ENCODE peak calls at places on chromosomes 13 and 19, in six cellular contexts. One of them, this sample, is unnamed.

GRCh38 chr19:2462635-2463421 is 6.1 kb upstream of the LMNB2 start:
- DNase-seq in ureter: peak
- DNase-seq in KBM-7: no peak
- DNase-seq in NCI-H1436 treated with DMSO at 0.1 percent for 48 hours: no peak
- DNase-seq in NCI-H1417 treated with DMSO at 0.1 percent for 48 hours: no peak
- DNase-seq in T follicular helper cell: no peak
- DNase-seq in this sample: peak

GRCh38 chr19:5046339-5047039 is 77.6 kb downstream of the KDM4B start:
- DNase-seq in KBM-7: no peak
- DNase-seq in NCI-H1436 treated with DMSO at 0.1 percent for 48 hours: peak
- DNase-seq in T follicular helper cell: no peak
- DNase-seq in ureter: no peak
- DNase-seq in NCI-H1417 treated with DMSO at 0.1 percent for 48 hours: peak
- DNase-seq in this sample: no peak

GRCh38 chr19:33062902-33063301 is 1.8 kb downstream of the RHPN2 start:
- DNase-seq in T follicular helper cell: no peak
- DNase-seq in NCI-H1417 treated with DMSO at 0.1 percent for 48 hours: no peak
- DNase-seq in KBM-7: no peak
- DNase-seq in NCI-H1436 treated with DMSO at 0.1 percent for 48 hours: no peak
- DNase-seq in ureter: no peak
- DNase-seq in this sample: no peak

GRCh38 chr19:4717191-4717965 is 6.3 kb downstream of the DPP9 start:
- DNase-seq in T follicular helper cell: no peak
- DNase-seq in NCI-H1417 treated with DMSO at 0.1 percent for 48 hours: no peak
- DNase-seq in NCI-H1436 treated with DMSO at 0.1 percent for 48 hours: no peak
- DNase-seq in KBM-7: no peak
- DNase-seq in ureter: no peak
- DNase-seq in this sample: no peak

GRCh38 chr13:95233026-95233635 is 68.1 kb downstream of the ABCC4 start:
- DNase-seq in NCI-H1417 treated with DMSO at 0.1 percent for 48 hours: peak
- DNase-seq in T follicular helper cell: no peak
- DNase-seq in ureter: no peak
- DNase-seq in KBM-7: no peak
- DNase-seq in NCI-H1436 treated with DMSO at 0.1 percent for 48 hours: no peak
- DNase-seq in this sample: no peak

GRCh38 chr19:32876919-32877285 is 7.3 kb upstream of the SLC7A9 start:
- DNase-seq in T follicular helper cell: no peak
- DNase-seq in NCI-H1417 treated with DMSO at 0.1 percent for 48 hours: no peak
- DNase-seq in KBM-7: no peak
- DNase-seq in ureter: peak
- DNase-seq in NCI-H1436 treated with DMSO at 0.1 percent for 48 hours: no peak
- DNase-seq in this sample: no peak

GRCh38 chr19:16944626-16945363 is 56.0 kb downstream of the F2RL3 start:
- DNase-seq in KBM-7: no peak
- DNase-seq in NCI-H1417 treated with DMSO at 0.1 percent for 48 hours: no peak
- DNase-seq in ureter: no peak
- DNase-seq in NCI-H1436 treated with DMSO at 0.1 percent for 48 hours: no peak
- DNase-seq in T follicular helper cell: no peak
- DNase-seq in this sample: no peak

GRCh38 chr13:44401577-44401976 is 28.0 kb downstream of the SERP2 start:
- DNase-seq in NCI-H1417 treated with DMSO at 0.1 percent for 48 hours: no peak
- DNase-seq in T follicular helper cell: no peak
- DNase-seq in NCI-H1436 treated with DMSO at 0.1 percent for 48 hours: no peak
- DNase-seq in KBM-7: no peak
- DNase-seq in ureter: no peak
- DNase-seq in this sample: no peak

GRCh38 chr19:11269408-11269807 is 7.1 kb upstream of the DOCK6 start:
- DNase-seq in ureter: no peak
- DNase-seq in NCI-H1417 treated with DMSO at 0.1 percent for 48 hours: no peak
- DNase-seq in NCI-H1436 treated with DMSO at 0.1 percent for 48 hours: no peak
- DNase-seq in KBM-7: peak
- DNase-seq in T follicular helper cell: no peak
- DNase-seq in this sample: no peak

GRCh38 chr13:67075239-67075638 is 154.9 kb downstream of the PCDH9 start:
- DNase-seq in T follicular helper cell: no peak
- DNase-seq in KBM-7: no peak
- DNase-seq in ureter: no peak
- DNase-seq in NCI-H1436 treated with DMSO at 0.1 percent for 48 hours: no peak
- DNase-seq in NCI-H1417 treated with DMSO at 0.1 percent for 48 hours: no peak
- DNase-seq in this sample: no peak

GRCh38 chr13:113448885-113449692 is 4.2 kb downstream of the ADPRHL1 start:
- DNase-seq in NCI-H1436 treated with DMSO at 0.1 percent for 48 hours: peak
- DNase-seq in ureter: peak
- DNase-seq in NCI-H1417 treated with DMSO at 0.1 percent for 48 hours: peak
- DNase-seq in T follicular helper cell: peak
- DNase-seq in KBM-7: peak
- DNase-seq in this sample: no peak

GRCh38 chr19:49861127-49861526 is 6.2 kb downstream of the PNKP start:
- DNase-seq in ureter: peak
- DNase-seq in T follicular helper cell: no peak
- DNase-seq in NCI-H1417 treated with DMSO at 0.1 percent for 48 hours: no peak
- DNase-seq in KBM-7: no peak
- DNase-seq in NCI-H1436 treated with DMSO at 0.1 percent for 48 hours: no peak
- DNase-seq in this sample: no peak

GRCh38 chr13:66586489-66586888 is 643.6 kb downstream of the PCDH9 start:
- DNase-seq in ureter: no peak
- DNase-seq in T follicular helper cell: no peak
- DNase-seq in NCI-H1417 treated with DMSO at 0.1 percent for 48 hours: no peak
- DNase-seq in KBM-7: no peak
- DNase-seq in NCI-H1436 treated with DMSO at 0.1 percent for 48 hours: no peak
- DNase-seq in this sample: no peak

GRCh38 chr13:63731896-63732295 is 2316.2 kb upstream of the PCDH20 start:
- DNase-seq in ureter: no peak
- DNase-seq in NCI-H1436 treated with DMSO at 0.1 percent for 48 hours: no peak
- DNase-seq in KBM-7: no peak
- DNase-seq in T follicular helper cell: no peak
- DNase-seq in NCI-H1417 treated with DMSO at 0.1 percent for 48 hours: no peak
- DNase-seq in this sample: no peak

GRCh38 chr13:76872686-76873085 is 13.5 kb downstream of the KCTD12 start:
- DNase-seq in NCI-H1436 treated with DMSO at 0.1 percent for 48 hours: no peak
- DNase-seq in KBM-7: no peak
- DNase-seq in T follicular helper cell: no peak
- DNase-seq in ureter: no peak
- DNase-seq in NCI-H1417 treated with DMSO at 0.1 percent for 48 hours: no peak
- DNase-seq in this sample: no peak

GRCh38 chr19:55373993-55374757 is 2.5 kb upstream of the TMEM190 start:
- DNase-seq in T follicular helper cell: no peak
- DNase-seq in KBM-7: no peak
- DNase-seq in NCI-H1417 treated with DMSO at 0.1 percent for 48 hours: no peak
- DNase-seq in ureter: no peak
- DNase-seq in NCI-H1436 treated with DMSO at 0.1 percent for 48 hours: no peak
- DNase-seq in this sample: no peak

GRCh38 chr19:14440049-14440448 is 6.9 kb downstream of the PKN1 start:
- DNase-seq in T follicular helper cell: peak
- DNase-seq in NCI-H1417 treated with DMSO at 0.1 percent for 48 hours: no peak
- DNase-seq in KBM-7: peak
- DNase-seq in ureter: peak
- DNase-seq in NCI-H1436 treated with DMSO at 0.1 percent for 48 hours: no peak
- DNase-seq in this sample: no peak

GRCh38 chr13:51769455-51770127 is 34.4 kb downstream of the DHRS12 start:
- DNase-seq in ureter: peak
- DNase-seq in KBM-7: no peak
- DNase-seq in T follicular helper cell: no peak
- DNase-seq in NCI-H1417 treated with DMSO at 0.1 percent for 48 hours: no peak
- DNase-seq in NCI-H1436 treated with DMSO at 0.1 percent for 48 hours: no peak
- DNase-seq in this sample: peak

GRCh38 chr13:91567485-91568207 is 169.2 kb downstream of the GPC5 start:
- DNase-seq in T follicular helper cell: no peak
- DNase-seq in KBM-7: no peak
- DNase-seq in NCI-H1436 treated with DMSO at 0.1 percent for 48 hours: no peak
- DNase-seq in ureter: no peak
- DNase-seq in NCI-H1417 treated with DMSO at 0.1 percent for 48 hours: no peak
- DNase-seq in this sample: no peak

GRCh38 chr13:36795463-36795862 is 23.6 kb upstream of the RFXAP start:
- DNase-seq in NCI-H1417 treated with DMSO at 0.1 percent for 48 hours: no peak
- DNase-seq in NCI-H1436 treated with DMSO at 0.1 percent for 48 hours: no peak
- DNase-seq in T follicular helper cell: no peak
- DNase-seq in ureter: no peak
- DNase-seq in KBM-7: no peak
- DNase-seq in this sample: no peak

GRCh38 chr19:51777570-51778460 is 16.8 kb downstream of the FPR2 start:
- DNase-seq in ureter: peak
- DNase-seq in NCI-H1436 treated with DMSO at 0.1 percent for 48 hours: peak
- DNase-seq in NCI-H1417 treated with DMSO at 0.1 percent for 48 hours: no peak
- DNase-seq in KBM-7: peak
- DNase-seq in T follicular helper cell: peak
- DNase-seq in this sample: no peak

GRCh38 chr19:50173144-50173543 is 10.1 kb upstream of the IZUMO2 start:
- DNase-seq in NCI-H1436 treated with DMSO at 0.1 percent for 48 hours: no peak
- DNase-seq in T follicular helper cell: no peak
- DNase-seq in KBM-7: peak
- DNase-seq in NCI-H1417 treated with DMSO at 0.1 percent for 48 hours: no peak
- DNase-seq in ureter: peak
- DNase-seq in this sample: no peak

GRCh38 chr19:42206871-42207755 is 10.4 kb downstream of the DEDD2 start:
- DNase-seq in ureter: no peak
- DNase-seq in NCI-H1417 treated with DMSO at 0.1 percent for 48 hours: no peak
- DNase-seq in T follicular helper cell: no peak
- DNase-seq in KBM-7: no peak
- DNase-seq in NCI-H1436 treated with DMSO at 0.1 percent for 48 hours: no peak
- DNase-seq in this sample: no peak

GRCh38 chr19:54188224-54188871 is 1.0 kb downstream of the MBOAT7 start:
- DNase-seq in NCI-H1436 treated with DMSO at 0.1 percent for 48 hours: no peak
- DNase-seq in ureter: no peak
- DNase-seq in T follicular helper cell: peak
- DNase-seq in KBM-7: peak
- DNase-seq in NCI-H1417 treated with DMSO at 0.1 percent for 48 hours: no peak
- DNase-seq in this sample: no peak

GRCh38 chr13:34031629-34032028 is 213.7 kb downstream of the RFC3 start:
- DNase-seq in NCI-H1436 treated with DMSO at 0.1 percent for 48 hours: no peak
- DNase-seq in KBM-7: no peak
- DNase-seq in NCI-H1417 treated with DMSO at 0.1 percent for 48 hours: no peak
- DNase-seq in T follicular helper cell: no peak
- DNase-seq in ureter: no peak
- DNase-seq in this sample: no peak

GRCh38 chr19:364496-365287 is 20.1 kb upstream of the MIER2 start:
- DNase-seq in NCI-H1417 treated with DMSO at 0.1 percent for 48 hours: no peak
- DNase-seq in T follicular helper cell: no peak
- DNase-seq in ureter: no peak
- DNase-seq in NCI-H1436 treated with DMSO at 0.1 percent for 48 hours: no peak
- DNase-seq in KBM-7: no peak
- DNase-seq in this sample: no peak

GRCh38 chr19:46579286-46579944 is 21.7 kb upstream of the CALM3 start:
- DNase-seq in ureter: no peak
- DNase-seq in KBM-7: peak
- DNase-seq in T follicular helper cell: no peak
- DNase-seq in NCI-H1436 treated with DMSO at 0.1 percent for 48 hours: no peak
- DNase-seq in NCI-H1417 treated with DMSO at 0.1 percent for 48 hours: no peak
- DNase-seq in this sample: no peak

GRCh38 chr13:107450931-107451330 is 764.4 kb downstream of the LIG4 start:
- DNase-seq in NCI-H1436 treated with DMSO at 0.1 percent for 48 hours: no peak
- DNase-seq in KBM-7: peak
- DNase-seq in ureter: peak
- DNase-seq in T follicular helper cell: no peak
- DNase-seq in NCI-H1417 treated with DMSO at 0.1 percent for 48 hours: no peak
- DNase-seq in this sample: no peak

GRCh38 chr13:23778007-23778687 is 111.1 kb downstream of the MIPEP start:
- DNase-seq in NCI-H1417 treated with DMSO at 0.1 percent for 48 hours: no peak
- DNase-seq in ureter: no peak
- DNase-seq in T follicular helper cell: no peak
- DNase-seq in KBM-7: no peak
- DNase-seq in NCI-H1436 treated with DMSO at 0.1 percent for 48 hours: no peak
- DNase-seq in this sample: no peak

GRCh38 chr13:46386996-46387851 is at the start of gene RUBCNL:
- DNase-seq in NCI-H1436 treated with DMSO at 0.1 percent for 48 hours: no peak
- DNase-seq in T follicular helper cell: no peak
- DNase-seq in NCI-H1417 treated with DMSO at 0.1 percent for 48 hours: no peak
- DNase-seq in ureter: no peak
- DNase-seq in KBM-7: no peak
- DNase-seq in this sample: no peak

GRCh38 chr13:90717451-90717936 is 630.0 kb upstream of the MIR17HG start:
- DNase-seq in ureter: no peak
- DNase-seq in NCI-H1417 treated with DMSO at 0.1 percent for 48 hours: no peak
- DNase-seq in KBM-7: no peak
- DNase-seq in T follicular helper cell: no peak
- DNase-seq in NCI-H1436 treated with DMSO at 0.1 percent for 48 hours: no peak
- DNase-seq in this sample: no peak

GRCh38 chr19:5178841-5179625 is 161.6 kb downstream of the PTPRS start:
- DNase-seq in T follicular helper cell: no peak
- DNase-seq in NCI-H1436 treated with DMSO at 0.1 percent for 48 hours: no peak
- DNase-seq in KBM-7: no peak
- DNase-seq in ureter: no peak
- DNase-seq in NCI-H1417 treated with DMSO at 0.1 percent for 48 hours: no peak
- DNase-seq in this sample: no peak